ENCODE peak calls at places on chromosomes 6 and 20, in eight cellular contexts. One of them, this sample, is unnamed.

GRCh38 chr6:146741609-146742008 is 142.8 kb downstream of the ADGB start:
- DNase-seq in esophagus muscularis mucosa: no peak
- DNase-seq in tibial nerve: no peak
- DNase-seq in heart left ventricle: no peak
- DNase-seq in ascending aorta: no peak
- DNase-seq in astrocyte of the spinal cord: peak
- DNase-seq in Jurkat, Clone E6-1: no peak
- DNase-seq in endothelial cell of umbilical vein: no peak
- DNase-seq in this sample: peak

GRCh38 chr6:151551223-151551857 is 57.5 kb downstream of the CCDC170 start:
- DNase-seq in esophagus muscularis mucosa: no peak
- DNase-seq in tibial nerve: no peak
- DNase-seq in heart left ventricle: no peak
- DNase-seq in ascending aorta: no peak
- DNase-seq in astrocyte of the spinal cord: no peak
- DNase-seq in Jurkat, Clone E6-1: peak
- DNase-seq in endothelial cell of umbilical vein: no peak
- DNase-seq in this sample: no peak

GRCh38 chr6:31399589-31400466 is 3.6 kb upstream of the MICA start:
- DNase-seq in esophagus muscularis mucosa: peak
- DNase-seq in tibial nerve: peak
- DNase-seq in heart left ventricle: peak
- DNase-seq in ascending aorta: peak
- DNase-seq in astrocyte of the spinal cord: peak
- DNase-seq in Jurkat, Clone E6-1: no peak
- DNase-seq in endothelial cell of umbilical vein: peak
- DNase-seq in this sample: peak

GRCh38 chr20:38161412-38161774 is 3.7 kb downstream of the TGM2 start:
- DNase-seq in esophagus muscularis mucosa: no peak
- DNase-seq in tibial nerve: no peak
- DNase-seq in heart left ventricle: no peak
- DNase-seq in ascending aorta: no peak
- DNase-seq in astrocyte of the spinal cord: no peak
- DNase-seq in Jurkat, Clone E6-1: no peak
- DNase-seq in endothelial cell of umbilical vein: no peak
- DNase-seq in this sample: no peak

GRCh38 chr6:47016236-47016635 is 25.9 kb downstream of the ADGRF1 start:
- DNase-seq in esophagus muscularis mucosa: peak
- DNase-seq in tibial nerve: no peak
- DNase-seq in heart left ventricle: no peak
- DNase-seq in ascending aorta: no peak
- DNase-seq in astrocyte of the spinal cord: no peak
- DNase-seq in Jurkat, Clone E6-1: no peak
- DNase-seq in endothelial cell of umbilical vein: no peak
- DNase-seq in this sample: no peak

GRCh38 chr6:146795734-146796133 is 197.0 kb downstream of the ADGB start:
- DNase-seq in esophagus muscularis mucosa: no peak
- DNase-seq in tibial nerve: no peak
- DNase-seq in heart left ventricle: no peak
- DNase-seq in ascending aorta: no peak
- DNase-seq in astrocyte of the spinal cord: no peak
- DNase-seq in Jurkat, Clone E6-1: no peak
- DNase-seq in endothelial cell of umbilical vein: no peak
- DNase-seq in this sample: no peak

GRCh38 chr6:43247115-43247999 is 4.1 kb downstream of the TTBK1 start:
- DNase-seq in esophagus muscularis mucosa: no peak
- DNase-seq in tibial nerve: peak
- DNase-seq in heart left ventricle: peak
- DNase-seq in ascending aorta: peak
- DNase-seq in astrocyte of the spinal cord: peak
- DNase-seq in Jurkat, Clone E6-1: peak
- DNase-seq in endothelial cell of umbilical vein: peak
- DNase-seq in this sample: no peak

GRCh38 chr6:37258716-37259115 is 772 bp upstream of the TMEM217 start:
- DNase-seq in esophagus muscularis mucosa: no peak
- DNase-seq in tibial nerve: no peak
- DNase-seq in heart left ventricle: no peak
- DNase-seq in ascending aorta: no peak
- DNase-seq in astrocyte of the spinal cord: no peak
- DNase-seq in Jurkat, Clone E6-1: no peak
- DNase-seq in endothelial cell of umbilical vein: peak
- DNase-seq in this sample: no peak

GRCh38 chr6:53518862-53519261 is 26.0 kb downstream of the GCLC start:
- DNase-seq in esophagus muscularis mucosa: no peak
- DNase-seq in tibial nerve: no peak
- DNase-seq in heart left ventricle: no peak
- DNase-seq in ascending aorta: no peak
- DNase-seq in astrocyte of the spinal cord: no peak
- DNase-seq in Jurkat, Clone E6-1: no peak
- DNase-seq in endothelial cell of umbilical vein: no peak
- DNase-seq in this sample: no peak

GRCh38 chr6:170172406-170172805 is 118.5 kb downstream of the DLL1 start:
- DNase-seq in esophagus muscularis mucosa: peak
- DNase-seq in tibial nerve: no peak
- DNase-seq in heart left ventricle: no peak
- DNase-seq in ascending aorta: peak
- DNase-seq in astrocyte of the spinal cord: no peak
- DNase-seq in Jurkat, Clone E6-1: no peak
- DNase-seq in endothelial cell of umbilical vein: no peak
- DNase-seq in this sample: no peak

GRCh38 chr6:159978291-159979135 is 9.6 kb downstream of the IGF2R start:
- DNase-seq in esophagus muscularis mucosa: no peak
- DNase-seq in tibial nerve: no peak
- DNase-seq in heart left ventricle: no peak
- DNase-seq in ascending aorta: no peak
- DNase-seq in astrocyte of the spinal cord: no peak
- DNase-seq in Jurkat, Clone E6-1: no peak
- DNase-seq in endothelial cell of umbilical vein: no peak
- DNase-seq in this sample: no peak

GRCh38 chr6:44715188-44715587 is 327.7 kb downstream of the CDC5L start:
- DNase-seq in esophagus muscularis mucosa: no peak
- DNase-seq in tibial nerve: no peak
- DNase-seq in heart left ventricle: no peak
- DNase-seq in ascending aorta: peak
- DNase-seq in astrocyte of the spinal cord: no peak
- DNase-seq in Jurkat, Clone E6-1: no peak
- DNase-seq in endothelial cell of umbilical vein: no peak
- DNase-seq in this sample: no peak

GRCh38 chr6:43016935-43017334 is 2.9 kb downstream of the KLHDC3 start:
- DNase-seq in esophagus muscularis mucosa: no peak
- DNase-seq in tibial nerve: no peak
- DNase-seq in heart left ventricle: no peak
- DNase-seq in ascending aorta: no peak
- DNase-seq in astrocyte of the spinal cord: no peak
- DNase-seq in Jurkat, Clone E6-1: no peak
- DNase-seq in endothelial cell of umbilical vein: no peak
- DNase-seq in this sample: no peak

GRCh38 chr6:170147056-170147787 is 143.7 kb downstream of the DLL1 start:
- DNase-seq in esophagus muscularis mucosa: no peak
- DNase-seq in tibial nerve: no peak
- DNase-seq in heart left ventricle: no peak
- DNase-seq in ascending aorta: no peak
- DNase-seq in astrocyte of the spinal cord: no peak
- DNase-seq in Jurkat, Clone E6-1: no peak
- DNase-seq in endothelial cell of umbilical vein: no peak
- DNase-seq in this sample: no peak

DNA sequence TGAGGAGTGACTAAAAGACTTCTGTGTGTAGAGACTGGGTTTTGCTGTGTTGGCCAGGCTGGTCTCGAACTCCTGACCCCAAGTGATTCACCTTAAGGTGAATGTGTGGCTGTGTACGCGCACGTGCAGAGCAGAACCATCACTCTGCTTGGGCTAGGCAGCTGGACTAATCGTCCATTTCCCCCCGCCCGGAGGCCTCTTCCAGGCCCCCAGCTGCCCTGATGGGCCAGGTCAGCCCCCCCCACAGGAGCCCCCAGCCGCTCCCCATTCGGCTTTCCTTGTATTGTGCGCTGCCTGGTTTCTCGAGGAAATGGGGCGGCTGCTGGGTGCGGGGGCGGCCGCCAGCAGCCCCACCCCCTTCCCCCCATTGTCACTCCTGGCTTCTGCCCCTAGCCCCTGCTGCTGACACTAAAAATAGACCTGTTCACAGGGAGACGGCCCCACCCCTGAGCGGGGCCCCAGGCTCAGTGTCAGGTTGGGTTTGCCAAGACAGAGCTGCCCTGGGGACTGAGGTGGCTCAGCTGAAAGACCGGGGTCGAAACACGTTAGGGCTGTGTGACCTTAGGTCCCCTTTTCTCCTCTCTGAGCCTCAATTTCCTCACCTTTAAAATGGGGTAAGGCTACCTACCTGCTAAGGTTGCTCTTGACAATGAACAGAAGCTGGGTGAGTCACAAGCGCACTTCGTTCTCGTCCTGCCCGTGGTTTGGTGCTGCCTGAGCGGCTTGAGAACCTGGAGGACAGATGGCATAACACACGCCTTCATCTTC is 24.7 kb upstream of the CSNK2A1 start:
- DNase-seq in esophagus muscularis mucosa: no peak
- DNase-seq in tibial nerve: no peak
- DNase-seq in heart left ventricle: peak
- DNase-seq in ascending aorta: no peak
- DNase-seq in astrocyte of the spinal cord: no peak
- DNase-seq in Jurkat, Clone E6-1: no peak
- DNase-seq in endothelial cell of umbilical vein: no peak
- DNase-seq in this sample: no peak
- H3K4me3 ChIP-seq in esophagus muscularis mucosa: no peak
- H3K4me3 ChIP-seq in tibial nerve: no peak
- H3K4me3 ChIP-seq in heart left ventricle: no peak
- H3K4me3 ChIP-seq in ascending aorta: no peak
- H3K4me3 ChIP-seq in astrocyte of the spinal cord: no peak
- H3K4me3 ChIP-seq in Jurkat, Clone E6-1: no peak
- H3K4me3 ChIP-seq in endothelial cell of umbilical vein: no peak
- H3K4me3 ChIP-seq in this sample: no peak

GRCh38 chr20:21510414-21510971 is 3.4 kb downstream of the NKX2-2 start:
- DNase-seq in esophagus muscularis mucosa: no peak
- DNase-seq in tibial nerve: no peak
- DNase-seq in heart left ventricle: no peak
- DNase-seq in ascending aorta: no peak
- DNase-seq in astrocyte of the spinal cord: no peak
- DNase-seq in Jurkat, Clone E6-1: no peak
- DNase-seq in endothelial cell of umbilical vein: no peak
- DNase-seq in this sample: no peak

GRCh38 chr20:21508230-21509078 is 5.4 kb downstream of the NKX2-2 start:
- DNase-seq in esophagus muscularis mucosa: no peak
- DNase-seq in tibial nerve: no peak
- DNase-seq in heart left ventricle: no peak
- DNase-seq in ascending aorta: no peak
- DNase-seq in astrocyte of the spinal cord: no peak
- DNase-seq in Jurkat, Clone E6-1: no peak
- DNase-seq in endothelial cell of umbilical vein: no peak
- DNase-seq in this sample: no peak

GRCh38 chr20:21509079-21509596 is 4.7 kb downstream of the NKX2-2 start:
- DNase-seq in esophagus muscularis mucosa: no peak
- DNase-seq in tibial nerve: no peak
- DNase-seq in heart left ventricle: no peak
- DNase-seq in ascending aorta: no peak
- DNase-seq in astrocyte of the spinal cord: no peak
- DNase-seq in Jurkat, Clone E6-1: no peak
- DNase-seq in endothelial cell of umbilical vein: no peak
- DNase-seq in this sample: no peak

GRCh38 chr20:21510995-21511394 is 2.9 kb downstream of the NKX2-2 start:
- DNase-seq in esophagus muscularis mucosa: no peak
- DNase-seq in tibial nerve: no peak
- DNase-seq in heart left ventricle: no peak
- DNase-seq in ascending aorta: no peak
- DNase-seq in astrocyte of the spinal cord: no peak
- DNase-seq in Jurkat, Clone E6-1: no peak
- DNase-seq in endothelial cell of umbilical vein: no peak
- DNase-seq in this sample: no peak

GRCh38 chr20:21509597-21510331 is 4.1 kb downstream of the NKX2-2 start:
- DNase-seq in esophagus muscularis mucosa: no peak
- DNase-seq in tibial nerve: no peak
- DNase-seq in heart left ventricle: no peak
- DNase-seq in ascending aorta: no peak
- DNase-seq in astrocyte of the spinal cord: peak
- DNase-seq in Jurkat, Clone E6-1: no peak
- DNase-seq in endothelial cell of umbilical vein: no peak
- DNase-seq in this sample: no peak
- H3K4me3 ChIP-seq in esophagus muscularis mucosa: peak
- H3K4me3 ChIP-seq in tibial nerve: peak
- H3K4me3 ChIP-seq in heart left ventricle: peak
- H3K4me3 ChIP-seq in ascending aorta: peak
- H3K4me3 ChIP-seq in astrocyte of the spinal cord: peak
- H3K4me3 ChIP-seq in Jurkat, Clone E6-1: no peak
- H3K4me3 ChIP-seq in endothelial cell of umbilical vein: no peak
- H3K4me3 ChIP-seq in this sample: peak

GRCh38 chr6:140660295-140660694 is 1285.8 kb upstream of the CITED2 start:
- DNase-seq in esophagus muscularis mucosa: no peak
- DNase-seq in tibial nerve: no peak
- DNase-seq in heart left ventricle: no peak
- DNase-seq in ascending aorta: no peak
- DNase-seq in astrocyte of the spinal cord: peak
- DNase-seq in Jurkat, Clone E6-1: no peak
- DNase-seq in endothelial cell of umbilical vein: no peak
- DNase-seq in this sample: peak

GRCh38 chr6:140661691-140662090 is 1287.2 kb upstream of the CITED2 start:
- DNase-seq in esophagus muscularis mucosa: no peak
- DNase-seq in tibial nerve: no peak
- DNase-seq in heart left ventricle: no peak
- DNase-seq in ascending aorta: no peak
- DNase-seq in astrocyte of the spinal cord: no peak
- DNase-seq in Jurkat, Clone E6-1: no peak
- DNase-seq in endothelial cell of umbilical vein: no peak
- DNase-seq in this sample: no peak

GRCh38 chr6:140663772-140664171 is 1289.3 kb upstream of the CITED2 start:
- DNase-seq in esophagus muscularis mucosa: no peak
- DNase-seq in tibial nerve: no peak
- DNase-seq in heart left ventricle: no peak
- DNase-seq in ascending aorta: no peak
- DNase-seq in astrocyte of the spinal cord: no peak
- DNase-seq in Jurkat, Clone E6-1: no peak
- DNase-seq in endothelial cell of umbilical vein: no peak
- DNase-seq in this sample: no peak

GRCh38 chr6:140663094-140663493 is 1288.6 kb upstream of the CITED2 start:
- DNase-seq in esophagus muscularis mucosa: no peak
- DNase-seq in tibial nerve: no peak
- DNase-seq in heart left ventricle: no peak
- DNase-seq in ascending aorta: no peak
- DNase-seq in astrocyte of the spinal cord: no peak
- DNase-seq in Jurkat, Clone E6-1: no peak
- DNase-seq in endothelial cell of umbilical vein: peak
- DNase-seq in this sample: no peak
- H3K4me3 ChIP-seq in esophagus muscularis mucosa: no peak
- H3K4me3 ChIP-seq in tibial nerve: no peak
- H3K4me3 ChIP-seq in heart left ventricle: no peak
- H3K4me3 ChIP-seq in ascending aorta: no peak
- H3K4me3 ChIP-seq in astrocyte of the spinal cord: no peak
- H3K4me3 ChIP-seq in Jurkat, Clone E6-1: no peak
- H3K4me3 ChIP-seq in endothelial cell of umbilical vein: no peak
- H3K4me3 ChIP-seq in this sample: no peak

DNA sequence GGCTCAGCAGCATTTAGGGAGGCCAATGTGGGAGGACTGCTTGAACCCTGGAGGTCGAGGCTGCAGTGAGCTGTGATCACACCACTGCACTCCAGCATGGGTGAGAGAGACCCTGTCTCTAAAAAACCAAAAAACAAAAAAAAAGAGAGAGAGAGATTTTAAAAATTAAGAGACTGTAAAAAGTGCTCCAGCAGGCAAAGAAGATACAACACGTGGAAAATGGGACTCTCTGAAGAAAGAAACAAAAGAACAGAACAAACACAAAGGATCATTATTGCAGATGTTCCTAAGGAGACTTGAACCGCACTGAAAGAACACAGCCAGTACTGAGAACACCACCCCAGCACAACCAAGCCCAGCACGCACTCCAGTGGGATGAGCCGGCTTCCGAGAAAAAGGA is 74.2 kb downstream of the TAF4 start:
- DNase-seq in esophagus muscularis mucosa: no peak
- DNase-seq in tibial nerve: no peak
- DNase-seq in heart left ventricle: no peak
- DNase-seq in ascending aorta: no peak
- DNase-seq in astrocyte of the spinal cord: no peak
- DNase-seq in Jurkat, Clone E6-1: no peak
- DNase-seq in endothelial cell of umbilical vein: no peak
- DNase-seq in this sample: no peak
- H3K4me3 ChIP-seq in esophagus muscularis mucosa: no peak
- H3K4me3 ChIP-seq in tibial nerve: no peak
- H3K4me3 ChIP-seq in heart left ventricle: no peak
- H3K4me3 ChIP-seq in ascending aorta: no peak
- H3K4me3 ChIP-seq in astrocyte of the spinal cord: no peak
- H3K4me3 ChIP-seq in Jurkat, Clone E6-1: no peak
- H3K4me3 ChIP-seq in endothelial cell of umbilical vein: no peak
- H3K4me3 ChIP-seq in this sample: no peak

This sample was measured in skeletal muscle cell.